ENCODE peak calls at places on chromosomes 2 and 18, in six cellular contexts. One of them, this sample, is unnamed.

GRCh38 chr18:43719264-43719795 is 442.0 kb upstream of the SYT4 start:
- DNase-seq in K562: no peak
- DNase-seq in HCT116: no peak
- DNase-seq in HepG2: no peak
- DNase-seq in H1: no peak
- DNase-seq in GM12878: no peak
- DNase-seq in this sample: no peak

GRCh38 chr2:56473524-56473923 is 289.7 kb downstream of the CCDC85A start:
- DNase-seq in K562: no peak
- DNase-seq in HCT116: no peak
- DNase-seq in HepG2: no peak
- DNase-seq in H1: no peak
- DNase-seq in GM12878: no peak
- DNase-seq in this sample: peak

GRCh38 chr2:238970553-238971081 is 122.7 kb downstream of the TWIST2 start:
- DNase-seq in K562: peak
- DNase-seq in HCT116: peak
- DNase-seq in HepG2: peak
- DNase-seq in H1: peak
- DNase-seq in GM12878: no peak
- DNase-seq in this sample: peak

GRCh38 chr2:127048969-127049897 is 57.7 kb downstream of the BIN1 start:
- DNase-seq in K562: no peak
- DNase-seq in HCT116: no peak
- DNase-seq in HepG2: no peak
- DNase-seq in H1: no peak
- DNase-seq in GM12878: no peak
- DNase-seq in this sample: no peak

GRCh38 chr2:85902496-85902895 is 13.7 kb upstream of the ST3GAL5 start:
- DNase-seq in K562: no peak
- DNase-seq in HCT116: no peak
- DNase-seq in HepG2: no peak
- DNase-seq in H1: no peak
- DNase-seq in GM12878: no peak
- DNase-seq in this sample: no peak

GRCh38 chr2:55922488-55922887 is 1.1 kb downstream of the EFEMP1 start:
- DNase-seq in K562: no peak
- DNase-seq in HCT116: no peak
- DNase-seq in HepG2: no peak
- DNase-seq in H1: no peak
- DNase-seq in GM12878: no peak
- DNase-seq in this sample: no peak

GRCh38 chr2:167052825-167053224 is 164.5 kb downstream of the XIRP2 start:
- DNase-seq in K562: no peak
- DNase-seq in HCT116: no peak
- DNase-seq in HepG2: no peak
- DNase-seq in H1: no peak
- DNase-seq in GM12878: no peak
- DNase-seq in this sample: no peak

GRCh38 chr18:63590368-63590767 is 3.2 kb downstream of the SERPINB13 start:
- DNase-seq in K562: no peak
- DNase-seq in HCT116: no peak
- DNase-seq in HepG2: no peak
- DNase-seq in H1: no peak
- DNase-seq in GM12878: no peak
- DNase-seq in this sample: no peak

GRCh38 chr2:136530154-136530553 is 235.2 kb upstream of the THSD7B start:
- DNase-seq in K562: no peak
- DNase-seq in HCT116: no peak
- DNase-seq in HepG2: no peak
- DNase-seq in H1: no peak
- DNase-seq in GM12878: no peak
- DNase-seq in this sample: no peak

GRCh38 chr18:35355140-35355618 is 11.0 kb upstream of the ZNF24 start:
- DNase-seq in K562: peak
- DNase-seq in HCT116: peak
- DNase-seq in HepG2: peak
- DNase-seq in H1: peak
- DNase-seq in GM12878: no peak
- DNase-seq in this sample: no peak

GRCh38 chr2:235132641-235133040 is 180.8 kb downstream of the SH3BP4 start:
- DNase-seq in K562: no peak
- DNase-seq in HCT116: no peak
- DNase-seq in HepG2: no peak
- DNase-seq in H1: no peak
- DNase-seq in GM12878: no peak
- DNase-seq in this sample: no peak

GRCh38 chr2:78967294-78967693 is 58.2 kb upstream of the REG3G start:
- DNase-seq in K562: no peak
- DNase-seq in HCT116: no peak
- DNase-seq in HepG2: peak
- DNase-seq in H1: no peak
- DNase-seq in GM12878: no peak
- DNase-seq in this sample: no peak

GRCh38 chr2:210267698-210268097 is 42.5 kb upstream of the ACADL start:
- DNase-seq in K562: no peak
- DNase-seq in HCT116: no peak
- DNase-seq in HepG2: no peak
- DNase-seq in H1: no peak
- DNase-seq in GM12878: no peak
- DNase-seq in this sample: no peak

GRCh38 chr2:39065616-39066015 is 55.2 kb downstream of the SOS1 start:
- DNase-seq in K562: no peak
- DNase-seq in HCT116: no peak
- DNase-seq in HepG2: no peak
- DNase-seq in H1: no peak
- DNase-seq in GM12878: no peak
- DNase-seq in this sample: no peak

GRCh38 chr2:128169933-128170709 is 79.1 kb downstream of the UGGT1 start:
- DNase-seq in K562: no peak
- DNase-seq in HCT116: no peak
- DNase-seq in HepG2: peak
- DNase-seq in H1: no peak
- DNase-seq in GM12878: no peak
- DNase-seq in this sample: no peak

GRCh38 chr2:239962890-239963591 is 62.1 kb downstream of the NDUFA10 start:
- DNase-seq in K562: no peak
- DNase-seq in HCT116: no peak
- DNase-seq in HepG2: no peak
- DNase-seq in H1: no peak
- DNase-seq in GM12878: no peak
- DNase-seq in this sample: no peak

GRCh38 chr2:19786408-19787058 is 115.2 kb downstream of the TTC32 start:
- DNase-seq in K562: peak
- DNase-seq in HCT116: no peak
- DNase-seq in HepG2: peak
- DNase-seq in H1: no peak
- DNase-seq in GM12878: no peak
- DNase-seq in this sample: no peak

GRCh38 chr2:11742702-11743530 is 3.5 kb upstream of the LPIN1 start:
- DNase-seq in K562: no peak
- DNase-seq in HCT116: no peak
- DNase-seq in HepG2: no peak
- DNase-seq in H1: no peak
- DNase-seq in GM12878: no peak
- DNase-seq in this sample: no peak

GRCh38 chr18:3350566-3351527 is 88.9 kb downstream of the MYL12B start:
- DNase-seq in K562: no peak
- DNase-seq in HCT116: peak
- DNase-seq in HepG2: no peak
- DNase-seq in H1: no peak
- DNase-seq in GM12878: no peak
- DNase-seq in this sample: no peak

GRCh38 chr2:230097841-230098240 is 29.1 kb upstream of the SLC16A14 start:
- DNase-seq in K562: no peak
- DNase-seq in HCT116: no peak
- DNase-seq in HepG2: no peak
- DNase-seq in H1: no peak
- DNase-seq in GM12878: no peak
- DNase-seq in this sample: no peak

GRCh38 chr2:29335391-29335790 is 220.2 kb downstream of the CLIP4 start:
- DNase-seq in K562: no peak
- DNase-seq in HCT116: no peak
- DNase-seq in HepG2: no peak
- DNase-seq in H1: no peak
- DNase-seq in GM12878: no peak
- DNase-seq in this sample: no peak

GRCh38 chr2:190627881-190628412 is 20.9 kb upstream of the NAB1 start:
- DNase-seq in K562: no peak
- DNase-seq in HCT116: no peak
- DNase-seq in HepG2: no peak
- DNase-seq in H1: no peak
- DNase-seq in GM12878: no peak
- DNase-seq in this sample: no peak

GRCh38 chr2:21118302-21118920 is 5.4 kb upstream of the TDRD15 start:
- DNase-seq in K562: peak
- DNase-seq in HCT116: peak
- DNase-seq in HepG2: peak
- DNase-seq in H1: no peak
- DNase-seq in GM12878: no peak
- DNase-seq in this sample: peak

GRCh38 chr2:126930970-126931590 is 32.4 kb downstream of the TEX51 start:
- DNase-seq in K562: no peak
- DNase-seq in HCT116: no peak
- DNase-seq in HepG2: no peak
- DNase-seq in H1: no peak
- DNase-seq in GM12878: no peak
- DNase-seq in this sample: no peak

DNA sequence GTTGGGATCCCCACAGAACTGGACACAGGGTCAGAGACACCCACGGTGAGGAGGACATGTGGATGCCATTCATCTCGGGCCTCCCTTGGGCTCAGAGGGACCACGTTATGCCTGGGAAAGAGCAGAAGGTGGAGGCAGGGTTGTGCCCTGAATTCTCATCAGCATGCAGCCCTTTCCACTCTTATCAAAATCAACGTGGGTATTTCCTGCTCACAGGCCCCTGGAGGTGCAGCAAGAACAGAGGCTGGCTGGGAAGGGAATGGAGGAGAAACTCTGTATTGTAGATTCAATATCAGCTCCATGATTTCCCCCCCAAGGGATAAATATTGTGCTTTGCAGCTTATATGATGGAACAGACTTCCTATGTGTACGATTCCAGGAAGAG is 90.9 kb downstream of the SETBP1 start:
- DNase-seq in K562: no peak
- DNase-seq in HCT116: no peak
- DNase-seq in HepG2: no peak
- DNase-seq in H1: no peak
- DNase-seq in GM12878: no peak
- DNase-seq in this sample: no peak
- TF ChIP-seq ZNF274 in K562: no peak
- TF ChIP-seq ZNF274 in HCT116: no peak
- TF ChIP-seq ZNF274 in HepG2: no peak
- TF ChIP-seq ZNF274 in H1: no peak
- TF ChIP-seq ZNF274 in GM12878: no peak
- TF ChIP-seq ZNF274 in this sample: no peak

GRCh38 chr2:48146552-48146951 is 240.3 kb upstream of the FBXO11 start:
- DNase-seq in K562: no peak
- DNase-seq in HCT116: no peak
- DNase-seq in HepG2: no peak
- DNase-seq in H1: no peak
- DNase-seq in GM12878: no peak
- DNase-seq in this sample: no peak

GRCh38 chr2:48148841-48149240 is 242.5 kb upstream of the FBXO11 start:
- DNase-seq in K562: peak
- DNase-seq in HCT116: no peak
- DNase-seq in HepG2: no peak
- DNase-seq in H1: no peak
- DNase-seq in GM12878: no peak
- DNase-seq in this sample: no peak

GRCh38 chr2:48144777-48145176 is 238.5 kb upstream of the FBXO11 start:
- DNase-seq in K562: peak
- DNase-seq in HCT116: no peak
- DNase-seq in HepG2: no peak
- DNase-seq in H1: no peak
- DNase-seq in GM12878: no peak
- DNase-seq in this sample: no peak

GRCh38 chr2:48147719-48148118 is 241.4 kb upstream of the FBXO11 start:
- DNase-seq in K562: no peak
- DNase-seq in HCT116: no peak
- DNase-seq in HepG2: no peak
- DNase-seq in H1: no peak
- DNase-seq in GM12878: no peak
- DNase-seq in this sample: no peak

DNA sequence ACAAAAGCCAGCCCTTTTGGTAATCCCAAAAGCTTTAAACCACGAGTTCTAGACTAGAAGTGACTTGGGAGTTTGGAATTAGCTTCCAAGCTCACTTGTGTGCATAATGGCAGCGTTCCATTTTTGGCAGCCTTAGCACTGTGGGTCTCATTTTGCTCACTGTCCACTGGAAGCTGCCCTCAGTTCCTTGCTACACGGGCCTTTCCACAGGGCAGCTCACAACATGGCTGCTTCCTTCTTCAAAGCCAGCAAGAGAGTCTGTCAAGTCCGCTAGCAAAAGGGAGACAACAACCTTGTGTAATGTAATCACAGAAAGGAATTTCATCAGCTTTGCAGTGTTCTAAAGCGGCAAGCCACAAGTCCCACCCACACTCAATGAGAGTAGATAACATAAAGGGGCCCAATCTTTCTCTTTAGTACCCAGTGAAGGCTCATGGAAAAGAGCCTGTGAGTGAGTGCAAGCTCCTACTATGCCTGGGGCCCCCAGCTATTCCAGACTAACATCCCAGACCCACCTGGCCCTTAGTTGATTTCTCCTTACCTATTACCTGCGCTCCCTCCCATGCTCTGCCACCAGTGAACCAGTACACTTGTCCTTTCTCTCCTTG is 239.7 kb upstream of the FBXO11 start:
- DNase-seq in K562: peak
- DNase-seq in HCT116: no peak
- DNase-seq in HepG2: peak
- DNase-seq in H1: no peak
- DNase-seq in GM12878: no peak
- DNase-seq in this sample: no peak
- TF ChIP-seq ZNF274 in K562: no peak
- TF ChIP-seq ZNF274 in HCT116: no peak
- TF ChIP-seq ZNF274 in HepG2: no peak
- TF ChIP-seq ZNF274 in H1: no peak
- TF ChIP-seq ZNF274 in GM12878: no peak
- TF ChIP-seq ZNF274 in this sample: no peak

DNA sequence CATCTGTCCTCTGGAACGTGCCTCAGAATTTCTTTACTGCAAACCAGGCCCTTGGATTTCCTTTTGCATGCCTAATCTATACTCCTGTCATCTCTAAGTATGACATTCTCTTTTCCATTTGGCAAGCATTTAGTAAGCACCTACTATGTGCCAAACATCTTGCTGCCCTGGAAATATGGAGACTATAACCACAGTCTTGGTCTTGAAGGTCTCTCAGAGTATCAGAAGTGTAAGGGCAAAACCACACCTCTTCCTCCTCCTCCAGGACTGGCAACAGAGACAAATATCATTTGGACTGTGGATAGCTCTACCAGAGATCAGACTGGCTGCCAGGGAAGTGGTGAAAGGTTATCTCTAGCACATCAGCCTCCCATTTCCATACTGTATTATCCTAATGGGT is 11.4 kb downstream of the DOCK10 start:
- DNase-seq in K562: no peak
- DNase-seq in HCT116: no peak
- DNase-seq in HepG2: no peak
- DNase-seq in H1: no peak
- DNase-seq in GM12878: no peak
- DNase-seq in this sample: no peak
- TF ChIP-seq ZNF274 in K562: no peak
- TF ChIP-seq ZNF274 in HCT116: no peak
- TF ChIP-seq ZNF274 in HepG2: no peak
- TF ChIP-seq ZNF274 in H1: no peak
- TF ChIP-seq ZNF274 in GM12878: no peak
- TF ChIP-seq ZNF274 in this sample: no peak

GRCh38 chr2:179022685-179023084 is 27.3 kb downstream of the CCDC141 start:
- DNase-seq in K562: no peak
- DNase-seq in HCT116: no peak
- DNase-seq in HepG2: no peak
- DNase-seq in H1: no peak
- DNase-seq in GM12878: no peak
- DNase-seq in this sample: no peak
- TF ChIP-seq ZNF274 in K562: no peak
- TF ChIP-seq ZNF274 in HCT116: no peak
- TF ChIP-seq ZNF274 in HepG2: no peak
- TF ChIP-seq ZNF274 in H1: no peak
- TF ChIP-seq ZNF274 in GM12878: no peak
- TF ChIP-seq ZNF274 in this sample: no peak